ENCODE peak calls at places on chromosomes 12 and 14, in six cellular contexts. H, X, Y, O, S and L are unnamed samples.
A peak's percentile ranks its signal among the peaks of the same experiment; 100 is the strongest.

GRCh38 chr12:3493225-3494049 is 2.4 kb downstream of the PRMT8 start:
- DNase-seq in H (no peak), X (no peak), Y (no peak), O (no peak), S (no peak), L (no peak)

GRCh38 chr12:105279460-105280056 is 43.6 kb upstream of the APPL2 start:
- DNase-seq in H (no peak), X (no peak), Y (no peak), O (peak; percentile 53), S (peak; percentile 63), L (peak; percentile 51)

GRCh38 chr12:8031872-8032241 is 659 bp upstream of the FOXJ2 start:
- DNase-seq in H (no peak), X (no peak), Y (no peak), O (peak; percentile 13), S (no peak), L (peak; percentile 21)

GRCh38 chr12:106123551-106123991 is 15.2 kb downstream of the NUAK1 start:
- DNase-seq in H (no peak), X (no peak), Y (no peak), O (no peak), S (no peak), L (peak; percentile 84)

GRCh38 chr14:22845103-22845394 is 8.7 kb downstream of the MMP14 start:
- DNase-seq in H (no peak), X (no peak), Y (no peak), O (no peak), S (no peak), L (no peak)

GRCh38 chr14:83706555-83706954 is 1823.4 kb upstream of the FLRT2 start:
- DNase-seq in H (no peak), X (no peak), Y (peak; percentile 6), O (no peak), S (no peak), L (no peak)

GRCh38 chr12:171743-172705 is 41.9 kb downstream of the SLC6A12 start:
- DNase-seq in H (no peak), X (no peak), Y (no peak), O (no peak), S (no peak), L (no peak)

GRCh38 chr14:103504991-103505565 is 17.6 kb downstream of the CKB start:
- DNase-seq in H (no peak), X (no peak), Y (no peak), O (no peak), S (no peak), L (no peak)

GRCh38 chr12:49365542-49365941 is 1.7 kb upstream of the SPATS2 start:
- DNase-seq in H (no peak), X (no peak), Y (peak; percentile 89), O (peak; percentile 55), S (peak; percentile 59), L (peak; percentile 74)

GRCh38 chr12:108840605-108841328 is 16.6 kb downstream of the SSH1 start:
- DNase-seq in H (no peak), X (no peak), Y (peak; percentile 53), O (no peak), S (no peak), L (peak; percentile 65)

GRCh38 chr14:64324461-64325255 is 30.5 kb upstream of the ESR2 start:
- DNase-seq in H (no peak), X (no peak), Y (peak; percentile 56), O (peak; percentile 42), S (peak; percentile 42), L (peak; percentile 35)

GRCh38 chr12:58656254-58657009 is 263.9 kb downstream of the LRIG3 start:
- DNase-seq in H (no peak), X (no peak), Y (no peak), O (no peak), S (no peak), L (no peak)

GRCh38 chr14:23568600-23569310 is 1.2 kb upstream of the AP1G2 start:
- DNase-seq in H (no peak), X (peak; percentile 25), Y (no peak), O (no peak), S (no peak), L (no peak)

GRCh38 chr14:90491221-90491867 is 94.5 kb downstream of the CALM1 start:
- DNase-seq in H (peak; percentile 68), X (no peak), Y (peak; percentile 58), O (peak; percentile 91), S (peak; percentile 96), L (peak; percentile 25)

GRCh38 chr12:12645485-12645884 is 33.8 kb downstream of the CREBL2 start:
- DNase-seq in H (no peak), X (no peak), Y (peak; percentile 40), O (peak; percentile 44), S (peak; percentile 46), L (peak; percentile 44)

GRCh38 chr12:110739894-110740293 is 2.8 kb downstream of the PPP1CC start:
- DNase-seq in H (no peak), X (no peak), Y (peak; percentile 35), O (no peak), S (no peak), L (no peak)

GRCh38 chr14:26334288-26334687 is 263.5 kb downstream of the NOVA1 start:
- DNase-seq in H (no peak), X (no peak), Y (no peak), O (no peak), S (no peak), L (no peak)

GRCh38 chr12:55428844-55429243 is 2.8 kb downstream of the OR6C76 start:
- DNase-seq in H (no peak), X (no peak), Y (no peak), O (no peak), S (no peak), L (no peak)

GRCh38 chr12:44000309-44000952 is 164.6 kb downstream of the TMEM117 start:
- DNase-seq in H (no peak), X (no peak), Y (peak; percentile 31), O (peak; percentile 67), S (peak; percentile 58), L (peak; percentile 36)

GRCh38 chr12:49288412-49288853 is 6.5 kb upstream of the PRPH start:
- DNase-seq in H (no peak), X (no peak), Y (peak; percentile 55), O (peak; percentile 68), S (peak; percentile 67), L (peak; percentile 58)

GRCh38 chr12:115837220-115837619 is 440.3 kb downstream of the MED13L start:
- DNase-seq in H (no peak), X (no peak), Y (no peak), O (no peak), S (no peak), L (no peak)

GRCh38 chr12:46549527-46550265 is 177.1 kb upstream of the SLC38A2 start:
- DNase-seq in H (no peak), X (no peak), Y (peak; percentile 97), O (peak; percentile 92), S (peak; percentile 89), L (peak; percentile 96)

GRCh38 chr12:76420221-76420620 is 72.0 kb upstream of the BBS10 start:
- DNase-seq in H (no peak), X (no peak), Y (no peak), O (no peak), S (no peak), L (no peak)

DNA sequence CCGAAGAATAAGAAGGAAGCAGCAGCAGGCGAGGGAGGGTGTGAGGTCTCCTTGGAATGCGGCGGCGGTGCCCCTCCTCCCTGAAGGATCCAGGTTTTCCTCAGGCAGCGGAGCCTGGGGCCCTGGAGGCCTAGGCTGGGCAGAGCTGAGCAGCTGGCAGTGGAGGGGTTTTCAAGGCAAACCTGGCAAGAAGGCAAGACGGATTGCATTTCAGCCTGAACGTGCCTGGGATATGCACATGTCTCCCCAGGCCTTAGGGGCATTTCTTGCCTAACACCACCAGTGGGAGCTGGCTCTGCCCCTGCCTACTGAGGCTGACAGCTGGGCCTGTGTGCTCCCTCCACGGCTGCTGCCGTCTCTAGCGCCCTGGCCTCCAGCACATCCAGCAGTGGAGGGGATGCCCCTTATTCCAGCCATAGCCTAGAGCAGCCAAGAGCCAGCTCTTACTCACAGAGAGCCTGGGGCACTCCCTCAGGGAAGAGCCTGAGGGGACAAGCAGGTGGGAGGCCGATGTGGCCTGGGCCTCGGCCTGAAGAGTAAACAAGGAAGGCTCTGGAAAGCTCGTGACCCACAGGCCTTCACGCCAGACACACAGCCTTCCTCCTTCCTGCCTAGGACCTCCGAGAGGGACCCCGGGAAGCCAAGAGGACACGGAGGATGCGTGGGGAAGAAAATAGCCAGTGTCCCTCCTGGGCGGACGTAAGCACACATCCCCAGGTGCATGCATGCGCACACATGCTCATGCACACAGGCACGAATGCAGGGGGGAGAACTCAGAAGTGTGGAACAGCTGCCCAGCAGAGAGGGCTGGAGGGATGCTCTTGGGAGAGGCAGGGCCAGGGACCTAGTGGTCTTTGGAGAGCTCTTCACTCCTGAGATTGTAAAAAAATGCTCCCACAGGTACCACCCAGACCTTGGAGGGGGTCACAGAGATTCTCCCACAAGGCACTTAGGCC is 23.0 kb upstream of the EIF2B2 start:
- DNase-seq in H (no peak), X (no peak), Y (peak; percentile 36), O (peak; percentile 52), S (peak; percentile 47), L (peak; percentile 47)
- TF ChIP-seq CTCF in H (peak; percentile 32), X (no peak), Y (no peak), O (peak; percentile 2), S (peak; percentile 10), L (peak; percentile 31)

GRCh38 chr14:54548491-54548890 is 18.4 kb upstream of the SAMD4A start:
- DNase-seq in H (no peak), X (no peak), Y (no peak), O (no peak), S (no peak), L (no peak)

GRCh38 chr14:54549862-54550261 is 17.1 kb upstream of the SAMD4A start:
- DNase-seq in H (no peak), X (no peak), Y (peak; percentile 47), O (no peak), S (peak; percentile 29), L (peak; percentile 14)

GRCh38 chr14:54550514-54550913 is 16.4 kb upstream of the SAMD4A start:
- DNase-seq in H (no peak), X (no peak), Y (peak; percentile 71), O (no peak), S (no peak), L (no peak)

GRCh38 chr14:54547583-54547982 is 19.3 kb upstream of the SAMD4A start:
- DNase-seq in H (no peak), X (no peak), Y (no peak), O (no peak), S (no peak), L (no peak)
- H3K4me3 ChIP-seq in H (no peak overlapping the region), X (no peak overlapping the region), Y (no peak overlapping the region), O (no peak overlapping the region), S (no peak overlapping the region), L (no peak overlapping the region)

GRCh38 chr14:37124617-37125016 is 47.8 kb downstream of the SLC25A21 start:
- DNase-seq in H (no peak), X (no peak), Y (no peak), O (no peak), S (no peak), L (no peak)
- TF ChIP-seq CTCF in H (no peak), X (no peak), Y (no peak), O (no peak), S (no peak), L (no peak)

DNA sequence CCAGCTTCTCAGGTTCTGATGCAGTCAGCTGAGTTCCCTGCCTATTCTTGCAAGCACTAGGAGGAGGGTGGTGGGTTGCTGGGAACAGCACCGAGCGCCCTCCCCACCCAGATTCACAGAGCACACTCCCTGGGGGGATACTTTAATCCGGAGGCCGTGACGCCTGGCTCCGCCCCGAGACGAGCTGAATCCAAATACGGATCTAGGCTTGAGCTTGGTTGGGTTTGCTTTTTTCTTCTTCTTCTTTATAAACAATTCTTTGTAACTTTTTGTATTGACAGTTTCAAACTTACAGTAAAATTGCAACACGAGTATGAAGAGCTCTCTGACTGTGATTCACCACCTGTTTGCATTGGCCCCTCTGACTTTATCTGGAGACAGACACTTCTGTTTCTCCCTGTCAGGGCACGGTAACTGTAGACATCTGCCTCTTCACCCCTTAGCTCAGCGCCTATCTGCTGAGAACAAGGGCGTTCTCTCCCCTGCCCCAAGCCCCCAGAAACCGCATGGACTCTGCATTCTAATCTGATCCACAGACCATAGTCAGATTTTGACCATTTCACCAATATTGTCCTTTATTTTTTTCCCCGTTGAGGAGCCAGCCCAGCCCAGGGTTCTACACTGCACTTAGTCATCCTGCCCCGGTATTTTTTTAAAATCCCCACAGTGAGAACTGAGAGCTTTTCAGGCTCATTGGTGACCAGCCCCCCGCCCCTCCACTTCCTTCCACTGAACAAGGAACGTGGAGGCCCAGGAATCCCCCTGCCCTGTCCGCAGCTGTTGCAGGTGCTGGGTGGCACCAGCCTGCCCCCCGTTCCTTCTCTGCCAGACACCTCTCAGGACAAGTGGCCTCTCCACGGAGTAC is 11.5 kb downstream of the RHOF start:
- DNase-seq in H (no peak), X (no peak), Y (peak; percentile 72), O (no peak), S (no peak), L (peak; percentile 60)
- H3K4me3 ChIP-seq in H (peak overlapping the region; percentile 19), X (no peak overlapping the region), Y (no peak overlapping the region), O (no peak overlapping the region), S (no peak overlapping the region), L (no peak overlapping the region)